ENCODE peak calls at places on chromosomes 2 and 18, in ten cellular contexts. One of them, this sample, is unnamed.
A peak's percentile ranks its signal among the peaks of the same experiment; 100 is the strongest.

GRCh38 chr2:231512222-231512621 is 18.0 kb downstream of the NMUR1 start:
- DNase-seq in activated T-helper 1 cell treated with Interleukin-2 at 50 U/mL for 16 hours: no peak
- DNase-seq in central memory CD4-positive, alpha-beta T cell: no peak
- DNase-seq in hepatic stellate cell: no peak
- DNase-seq in GM03348: no peak
- DNase-seq in activated CD4-positive, alpha-beta T cell treated with anti-CD3 and anti-CD28 coated beads, Interleukin-2, amount 50 U/mL, for 1 hour: no peak
- DNase-seq in left colon: no peak
- DNase-seq in NCI-H345: no peak
- DNase-seq in effector memory CD8-positive, alpha-beta T cell: no peak
- DNase-seq in left ventricle myocardium superior: no peak
- DNase-seq in this sample: peak; percentile 45

GRCh38 chr2:212897296-212897695 is 254.1 kb downstream of the IKZF2 start:
- DNase-seq in activated T-helper 1 cell treated with Interleukin-2 at 50 U/mL for 16 hours: no peak
- DNase-seq in central memory CD4-positive, alpha-beta T cell: no peak
- DNase-seq in hepatic stellate cell: no peak
- DNase-seq in GM03348: peak; percentile 54
- DNase-seq in activated CD4-positive, alpha-beta T cell treated with anti-CD3 and anti-CD28 coated beads, Interleukin-2, amount 50 U/mL, for 1 hour: no peak
- DNase-seq in left colon: no peak
- DNase-seq in NCI-H345: no peak
- DNase-seq in effector memory CD8-positive, alpha-beta T cell: no peak
- DNase-seq in left ventricle myocardium superior: no peak
- DNase-seq in this sample: no peak

GRCh38 chr2:7566382-7566881 is 649.2 kb downstream of the RNF144A start:
- DNase-seq in activated T-helper 1 cell treated with Interleukin-2 at 50 U/mL for 16 hours: no peak
- DNase-seq in central memory CD4-positive, alpha-beta T cell: no peak
- DNase-seq in hepatic stellate cell: no peak
- DNase-seq in GM03348: no peak
- DNase-seq in activated CD4-positive, alpha-beta T cell treated with anti-CD3 and anti-CD28 coated beads, Interleukin-2, amount 50 U/mL, for 1 hour: no peak
- DNase-seq in left colon: no peak
- DNase-seq in NCI-H345: no peak
- DNase-seq in effector memory CD8-positive, alpha-beta T cell: no peak
- DNase-seq in left ventricle myocardium superior: no peak
- DNase-seq in this sample: no peak

GRCh38 chr18:78889250-78889649 is 90.4 kb upstream of the SALL3 start:
- DNase-seq in activated T-helper 1 cell treated with Interleukin-2 at 50 U/mL for 16 hours: no peak
- DNase-seq in central memory CD4-positive, alpha-beta T cell: no peak
- DNase-seq in hepatic stellate cell: no peak
- DNase-seq in GM03348: no peak
- DNase-seq in activated CD4-positive, alpha-beta T cell treated with anti-CD3 and anti-CD28 coated beads, Interleukin-2, amount 50 U/mL, for 1 hour: no peak
- DNase-seq in left colon: no peak
- DNase-seq in NCI-H345: no peak
- DNase-seq in effector memory CD8-positive, alpha-beta T cell: no peak
- DNase-seq in left ventricle myocardium superior: no peak
- DNase-seq in this sample: no peak

GRCh38 chr18:48133675-48134251 is 203.3 kb upstream of the SMAD2 start:
- DNase-seq in activated T-helper 1 cell treated with Interleukin-2 at 50 U/mL for 16 hours: no peak
- DNase-seq in central memory CD4-positive, alpha-beta T cell: no peak
- DNase-seq in hepatic stellate cell: no peak
- DNase-seq in GM03348: no peak
- DNase-seq in activated CD4-positive, alpha-beta T cell treated with anti-CD3 and anti-CD28 coated beads, Interleukin-2, amount 50 U/mL, for 1 hour: no peak
- DNase-seq in left colon: peak; percentile 50
- DNase-seq in NCI-H345: peak; percentile 92
- DNase-seq in effector memory CD8-positive, alpha-beta T cell: no peak
- DNase-seq in left ventricle myocardium superior: no peak
- DNase-seq in this sample: no peak

GRCh38 chr2:182103531-182103930 is 117.9 kb downstream of the PPP1R1C start:
- DNase-seq in activated T-helper 1 cell treated with Interleukin-2 at 50 U/mL for 16 hours: no peak
- DNase-seq in central memory CD4-positive, alpha-beta T cell: no peak
- DNase-seq in hepatic stellate cell: no peak
- DNase-seq in GM03348: peak; percentile 5
- DNase-seq in activated CD4-positive, alpha-beta T cell treated with anti-CD3 and anti-CD28 coated beads, Interleukin-2, amount 50 U/mL, for 1 hour: no peak
- DNase-seq in left colon: no peak
- DNase-seq in NCI-H345: no peak
- DNase-seq in effector memory CD8-positive, alpha-beta T cell: no peak
- DNase-seq in left ventricle myocardium superior: no peak
- DNase-seq in this sample: no peak

GRCh38 chr2:231726276-231726675 is 18.0 kb downstream of the PTMA start:
- DNase-seq in activated T-helper 1 cell treated with Interleukin-2 at 50 U/mL for 16 hours: no peak
- DNase-seq in central memory CD4-positive, alpha-beta T cell: no peak
- DNase-seq in hepatic stellate cell: no peak
- DNase-seq in GM03348: no peak
- DNase-seq in activated CD4-positive, alpha-beta T cell treated with anti-CD3 and anti-CD28 coated beads, Interleukin-2, amount 50 U/mL, for 1 hour: no peak
- DNase-seq in left colon: no peak
- DNase-seq in NCI-H345: no peak
- DNase-seq in effector memory CD8-positive, alpha-beta T cell: no peak
- DNase-seq in left ventricle myocardium superior: no peak
- DNase-seq in this sample: no peak

GRCh38 chr2:19786408-19787058 is 115.2 kb downstream of the TTC32 start:
- DNase-seq in activated T-helper 1 cell treated with Interleukin-2 at 50 U/mL for 16 hours: no peak
- DNase-seq in central memory CD4-positive, alpha-beta T cell: no peak
- DNase-seq in hepatic stellate cell: peak; percentile 46
- DNase-seq in GM03348: peak; percentile 70
- DNase-seq in activated CD4-positive, alpha-beta T cell treated with anti-CD3 and anti-CD28 coated beads, Interleukin-2, amount 50 U/mL, for 1 hour: no peak
- DNase-seq in left colon: no peak
- DNase-seq in NCI-H345: no peak
- DNase-seq in effector memory CD8-positive, alpha-beta T cell: no peak
- DNase-seq in left ventricle myocardium superior: no peak
- DNase-seq in this sample: no peak

GRCh38 chr2:56515399-56515798 is 331.6 kb downstream of the CCDC85A start:
- DNase-seq in activated T-helper 1 cell treated with Interleukin-2 at 50 U/mL for 16 hours: no peak
- DNase-seq in central memory CD4-positive, alpha-beta T cell: no peak
- DNase-seq in hepatic stellate cell: no peak
- DNase-seq in GM03348: no peak
- DNase-seq in activated CD4-positive, alpha-beta T cell treated with anti-CD3 and anti-CD28 coated beads, Interleukin-2, amount 50 U/mL, for 1 hour: no peak
- DNase-seq in left colon: no peak
- DNase-seq in NCI-H345: peak; percentile 20
- DNase-seq in effector memory CD8-positive, alpha-beta T cell: no peak
- DNase-seq in left ventricle myocardium superior: no peak
- DNase-seq in this sample: no peak

GRCh38 chr2:68837164-68837860 is 33.9 kb downstream of the BMP10 start:
- DNase-seq in activated T-helper 1 cell treated with Interleukin-2 at 50 U/mL for 16 hours: peak; percentile 50
- DNase-seq in central memory CD4-positive, alpha-beta T cell: peak; percentile 31
- DNase-seq in hepatic stellate cell: no peak
- DNase-seq in GM03348: no peak
- DNase-seq in activated CD4-positive, alpha-beta T cell treated with anti-CD3 and anti-CD28 coated beads, Interleukin-2, amount 50 U/mL, for 1 hour: peak; percentile 71
- DNase-seq in left colon: peak; percentile 86
- DNase-seq in NCI-H345: no peak
- DNase-seq in effector memory CD8-positive, alpha-beta T cell: peak; percentile 46
- DNase-seq in left ventricle myocardium superior: peak; percentile 82
- DNase-seq in this sample: peak; percentile 92

GRCh38 chr2:217102941-217103340 is 243.1 kb upstream of the TNP1 start:
- DNase-seq in activated T-helper 1 cell treated with Interleukin-2 at 50 U/mL for 16 hours: no peak
- DNase-seq in central memory CD4-positive, alpha-beta T cell: no peak
- DNase-seq in hepatic stellate cell: no peak
- DNase-seq in GM03348: no peak
- DNase-seq in activated CD4-positive, alpha-beta T cell treated with anti-CD3 and anti-CD28 coated beads, Interleukin-2, amount 50 U/mL, for 1 hour: no peak
- DNase-seq in left colon: no peak
- DNase-seq in NCI-H345: no peak
- DNase-seq in effector memory CD8-positive, alpha-beta T cell: no peak
- DNase-seq in left ventricle myocardium superior: no peak
- DNase-seq in this sample: no peak

GRCh38 chr2:46847185-46847710 is 68.4 kb downstream of the MCFD2 start:
- DNase-seq in activated T-helper 1 cell treated with Interleukin-2 at 50 U/mL for 16 hours: no peak
- DNase-seq in central memory CD4-positive, alpha-beta T cell: no peak
- DNase-seq in hepatic stellate cell: peak; percentile 62
- DNase-seq in GM03348: peak; percentile 84
- DNase-seq in activated CD4-positive, alpha-beta T cell treated with anti-CD3 and anti-CD28 coated beads, Interleukin-2, amount 50 U/mL, for 1 hour: no peak
- DNase-seq in left colon: peak; percentile 96
- DNase-seq in NCI-H345: peak; percentile 44
- DNase-seq in effector memory CD8-positive, alpha-beta T cell: no peak
- DNase-seq in left ventricle myocardium superior: peak; percentile 96
- DNase-seq in this sample: peak; percentile 95

GRCh38 chr2:177671662-177672061 is 279.1 kb downstream of the AGPS start:
- DNase-seq in activated T-helper 1 cell treated with Interleukin-2 at 50 U/mL for 16 hours: no peak
- DNase-seq in central memory CD4-positive, alpha-beta T cell: no peak
- DNase-seq in hepatic stellate cell: no peak
- DNase-seq in GM03348: no peak
- DNase-seq in activated CD4-positive, alpha-beta T cell treated with anti-CD3 and anti-CD28 coated beads, Interleukin-2, amount 50 U/mL, for 1 hour: no peak
- DNase-seq in left colon: no peak
- DNase-seq in NCI-H345: no peak
- DNase-seq in effector memory CD8-positive, alpha-beta T cell: no peak
- DNase-seq in left ventricle myocardium superior: no peak
- DNase-seq in this sample: no peak

GRCh38 chr2:128384446-128384845 is 65.8 kb upstream of the HS6ST1 start:
- DNase-seq in activated T-helper 1 cell treated with Interleukin-2 at 50 U/mL for 16 hours: no peak
- DNase-seq in central memory CD4-positive, alpha-beta T cell: no peak
- DNase-seq in hepatic stellate cell: no peak
- DNase-seq in GM03348: no peak
- DNase-seq in activated CD4-positive, alpha-beta T cell treated with anti-CD3 and anti-CD28 coated beads, Interleukin-2, amount 50 U/mL, for 1 hour: no peak
- DNase-seq in left colon: no peak
- DNase-seq in NCI-H345: no peak
- DNase-seq in effector memory CD8-positive, alpha-beta T cell: no peak
- DNase-seq in left ventricle myocardium superior: no peak
- DNase-seq in this sample: peak; percentile 28

GRCh38 chr18:62091487-62092120 is 95.3 kb downstream of the PIGN start:
- DNase-seq in activated T-helper 1 cell treated with Interleukin-2 at 50 U/mL for 16 hours: no peak
- DNase-seq in central memory CD4-positive, alpha-beta T cell: no peak
- DNase-seq in hepatic stellate cell: no peak
- DNase-seq in GM03348: no peak
- DNase-seq in activated CD4-positive, alpha-beta T cell treated with anti-CD3 and anti-CD28 coated beads, Interleukin-2, amount 50 U/mL, for 1 hour: no peak
- DNase-seq in left colon: no peak
- DNase-seq in NCI-H345: no peak
- DNase-seq in effector memory CD8-positive, alpha-beta T cell: no peak
- DNase-seq in left ventricle myocardium superior: no peak
- DNase-seq in this sample: no peak

GRCh38 chr2:169771612-169772011 is 27.1 kb upstream of the SSB start:
- DNase-seq in activated T-helper 1 cell treated with Interleukin-2 at 50 U/mL for 16 hours: no peak
- DNase-seq in central memory CD4-positive, alpha-beta T cell: no peak
- DNase-seq in hepatic stellate cell: no peak
- DNase-seq in GM03348: no peak
- DNase-seq in activated CD4-positive, alpha-beta T cell treated with anti-CD3 and anti-CD28 coated beads, Interleukin-2, amount 50 U/mL, for 1 hour: no peak
- DNase-seq in left colon: no peak
- DNase-seq in NCI-H345: no peak
- DNase-seq in effector memory CD8-positive, alpha-beta T cell: no peak
- DNase-seq in left ventricle myocardium superior: no peak
- DNase-seq in this sample: no peak

GRCh38 chr2:239977111-239977510 is 48.0 kb downstream of the NDUFA10 start:
- DNase-seq in activated T-helper 1 cell treated with Interleukin-2 at 50 U/mL for 16 hours: no peak
- DNase-seq in central memory CD4-positive, alpha-beta T cell: no peak
- DNase-seq in hepatic stellate cell: no peak
- DNase-seq in GM03348: no peak
- DNase-seq in activated CD4-positive, alpha-beta T cell treated with anti-CD3 and anti-CD28 coated beads, Interleukin-2, amount 50 U/mL, for 1 hour: no peak
- DNase-seq in left colon: no peak
- DNase-seq in NCI-H345: no peak
- DNase-seq in effector memory CD8-positive, alpha-beta T cell: no peak
- DNase-seq in left ventricle myocardium superior: no peak
- DNase-seq in this sample: no peak

GRCh38 chr2:226048625-226049024 is 649.1 kb downstream of the NYAP2 start:
- DNase-seq in activated T-helper 1 cell treated with Interleukin-2 at 50 U/mL for 16 hours: no peak
- DNase-seq in central memory CD4-positive, alpha-beta T cell: no peak
- DNase-seq in hepatic stellate cell: peak; percentile 26
- DNase-seq in GM03348: no peak
- DNase-seq in activated CD4-positive, alpha-beta T cell treated with anti-CD3 and anti-CD28 coated beads, Interleukin-2, amount 50 U/mL, for 1 hour: no peak
- DNase-seq in left colon: no peak
- DNase-seq in NCI-H345: no peak
- DNase-seq in effector memory CD8-positive, alpha-beta T cell: no peak
- DNase-seq in left ventricle myocardium superior: no peak
- DNase-seq in this sample: no peak

GRCh38 chr2:48480526-48480925 is 49.4 kb upstream of the STON1 start:
- DNase-seq in activated T-helper 1 cell treated with Interleukin-2 at 50 U/mL for 16 hours: no peak
- DNase-seq in central memory CD4-positive, alpha-beta T cell: no peak
- DNase-seq in hepatic stellate cell: no peak
- DNase-seq in GM03348: no peak
- DNase-seq in activated CD4-positive, alpha-beta T cell treated with anti-CD3 and anti-CD28 coated beads, Interleukin-2, amount 50 U/mL, for 1 hour: no peak
- DNase-seq in left colon: no peak
- DNase-seq in NCI-H345: no peak
- DNase-seq in effector memory CD8-positive, alpha-beta T cell: no peak
- DNase-seq in left ventricle myocardium superior: no peak
- DNase-seq in this sample: no peak

GRCh38 chr2:234596696-234597575 is 100.1 kb upstream of the ARL4C start:
- DNase-seq in activated T-helper 1 cell treated with Interleukin-2 at 50 U/mL for 16 hours: no peak
- DNase-seq in central memory CD4-positive, alpha-beta T cell: no peak
- DNase-seq in hepatic stellate cell: no peak
- DNase-seq in GM03348: no peak
- DNase-seq in activated CD4-positive, alpha-beta T cell treated with anti-CD3 and anti-CD28 coated beads, Interleukin-2, amount 50 U/mL, for 1 hour: no peak
- DNase-seq in left colon: no peak
- DNase-seq in NCI-H345: no peak
- DNase-seq in effector memory CD8-positive, alpha-beta T cell: no peak
- DNase-seq in left ventricle myocardium superior: no peak
- DNase-seq in this sample: no peak

GRCh38 chr2:207108440-207108839 is 57.3 kb downstream of the KLF7 start:
- DNase-seq in activated T-helper 1 cell treated with Interleukin-2 at 50 U/mL for 16 hours: no peak
- DNase-seq in central memory CD4-positive, alpha-beta T cell: no peak
- DNase-seq in hepatic stellate cell: no peak
- DNase-seq in GM03348: no peak
- DNase-seq in activated CD4-positive, alpha-beta T cell treated with anti-CD3 and anti-CD28 coated beads, Interleukin-2, amount 50 U/mL, for 1 hour: no peak
- DNase-seq in left colon: no peak
- DNase-seq in NCI-H345: no peak
- DNase-seq in effector memory CD8-positive, alpha-beta T cell: no peak
- DNase-seq in left ventricle myocardium superior: no peak
- DNase-seq in this sample: no peak

GRCh38 chr18:70044626-70045025 is 97.0 kb upstream of the CD226 start:
- DNase-seq in activated T-helper 1 cell treated with Interleukin-2 at 50 U/mL for 16 hours: no peak
- DNase-seq in central memory CD4-positive, alpha-beta T cell: no peak
- DNase-seq in hepatic stellate cell: peak; percentile 79
- DNase-seq in GM03348: peak; percentile 88
- DNase-seq in activated CD4-positive, alpha-beta T cell treated with anti-CD3 and anti-CD28 coated beads, Interleukin-2, amount 50 U/mL, for 1 hour: no peak
- DNase-seq in left colon: no peak
- DNase-seq in NCI-H345: no peak
- DNase-seq in effector memory CD8-positive, alpha-beta T cell: no peak
- DNase-seq in left ventricle myocardium superior: no peak
- DNase-seq in this sample: no peak

GRCh38 chr18:6683112-6683876 is 46.2 kb upstream of the ARHGAP28 start:
- DNase-seq in activated T-helper 1 cell treated with Interleukin-2 at 50 U/mL for 16 hours: no peak
- DNase-seq in central memory CD4-positive, alpha-beta T cell: no peak
- DNase-seq in hepatic stellate cell: no peak
- DNase-seq in GM03348: no peak
- DNase-seq in activated CD4-positive, alpha-beta T cell treated with anti-CD3 and anti-CD28 coated beads, Interleukin-2, amount 50 U/mL, for 1 hour: no peak
- DNase-seq in left colon: no peak
- DNase-seq in NCI-H345: no peak
- DNase-seq in effector memory CD8-positive, alpha-beta T cell: no peak
- DNase-seq in left ventricle myocardium superior: no peak
- DNase-seq in this sample: peak; percentile 76

GRCh38 chr2:155308367-155309009 is 610.0 kb downstream of the KCNJ3 start:
- DNase-seq in activated T-helper 1 cell treated with Interleukin-2 at 50 U/mL for 16 hours: no peak
- DNase-seq in central memory CD4-positive, alpha-beta T cell: no peak
- DNase-seq in hepatic stellate cell: no peak
- DNase-seq in GM03348: no peak
- DNase-seq in activated CD4-positive, alpha-beta T cell treated with anti-CD3 and anti-CD28 coated beads, Interleukin-2, amount 50 U/mL, for 1 hour: no peak
- DNase-seq in left colon: no peak
- DNase-seq in NCI-H345: no peak
- DNase-seq in effector memory CD8-positive, alpha-beta T cell: no peak
- DNase-seq in left ventricle myocardium superior: no peak
- DNase-seq in this sample: no peak

GRCh38 chr2:37914340-37914739 is 10.7 kb upstream of the RMDN2 start:
- DNase-seq in activated T-helper 1 cell treated with Interleukin-2 at 50 U/mL for 16 hours: no peak
- DNase-seq in central memory CD4-positive, alpha-beta T cell: no peak
- DNase-seq in hepatic stellate cell: no peak
- DNase-seq in GM03348: no peak
- DNase-seq in activated CD4-positive, alpha-beta T cell treated with anti-CD3 and anti-CD28 coated beads, Interleukin-2, amount 50 U/mL, for 1 hour: no peak
- DNase-seq in left colon: no peak
- DNase-seq in NCI-H345: no peak
- DNase-seq in effector memory CD8-positive, alpha-beta T cell: no peak
- DNase-seq in left ventricle myocardium superior: no peak
- DNase-seq in this sample: no peak

GRCh38 chr2:163604941-163605555 is 130.8 kb downstream of the FIGN start:
- DNase-seq in activated T-helper 1 cell treated with Interleukin-2 at 50 U/mL for 16 hours: no peak
- DNase-seq in central memory CD4-positive, alpha-beta T cell: no peak
- DNase-seq in hepatic stellate cell: peak; percentile 20
- DNase-seq in GM03348: peak; percentile 10
- DNase-seq in activated CD4-positive, alpha-beta T cell treated with anti-CD3 and anti-CD28 coated beads, Interleukin-2, amount 50 U/mL, for 1 hour: no peak
- DNase-seq in left colon: no peak
- DNase-seq in NCI-H345: no peak
- DNase-seq in effector memory CD8-positive, alpha-beta T cell: no peak
- DNase-seq in left ventricle myocardium superior: no peak
- DNase-seq in this sample: no peak

This sample was measured in upper lobe of right lung.